ENCODE peak calls at places on chromosomes 7 and 10, in nine cellular contexts. One of them, this sample, is unnamed.

GRCh38 chr10:92891885-92892705 is 43.8 kb downstream of the EXOC6 start:
- DNase-seq in K562: peak; percentile 15
- DNase-seq in mesenchymal stem cell: peak; percentile 77
- DNase-seq in IMR-90: peak; percentile 91
- DNase-seq in GM23248: peak; percentile 73
- DNase-seq in PC-3: peak; percentile 99
- DNase-seq in mammary epithelial cell: peak; percentile 95
- DNase-seq in H9: peak; percentile 62
- DNase-seq in neuronal stem cell: no peak
- DNase-seq in this sample: peak; percentile 90

GRCh38 chr7:66303454-66304160 is 98.5 kb downstream of the TPST1 start:
- DNase-seq in K562: no peak
- DNase-seq in IMR-90: no peak
- DNase-seq in neuronal stem cell: no peak
- DNase-seq in mammary epithelial cell: no peak
- DNase-seq in H9: no peak
- DNase-seq in GM23248: no peak
- DNase-seq in mesenchymal stem cell: no peak
- DNase-seq in PC-3: no peak
- DNase-seq in this sample: no peak

GRCh38 chr10:35412900-35413491 is 76.7 kb downstream of the CCNY start:
- DNase-seq in H9: no peak
- DNase-seq in PC-3: peak; percentile 68
- DNase-seq in K562: no peak
- DNase-seq in IMR-90: peak; percentile 61
- DNase-seq in mammary epithelial cell: peak; percentile 70
- DNase-seq in neuronal stem cell: no peak
- DNase-seq in GM23248: peak; percentile 58
- DNase-seq in mesenchymal stem cell: no peak
- DNase-seq in this sample: peak; percentile 31

GRCh38 chr7:44046321-44047061 is 2.0 kb downstream of the DBNL start:
- DNase-seq in mammary epithelial cell: no peak
- DNase-seq in H9: no peak
- DNase-seq in neuronal stem cell: no peak
- DNase-seq in mesenchymal stem cell: no peak
- DNase-seq in GM23248: no peak
- DNase-seq in K562: no peak
- DNase-seq in PC-3: no peak
- DNase-seq in IMR-90: no peak
- DNase-seq in this sample: no peak

GRCh38 chr7:36600869-36601530 is 123.3 kb downstream of the AOAH start:
- DNase-seq in neuronal stem cell: no peak
- DNase-seq in H9: no peak
- DNase-seq in PC-3: peak; percentile 77
- DNase-seq in IMR-90: peak; percentile 70
- DNase-seq in GM23248: peak; percentile 41
- DNase-seq in K562: no peak
- DNase-seq in mammary epithelial cell: peak; percentile 89
- DNase-seq in mesenchymal stem cell: peak; percentile 34
- DNase-seq in this sample: peak; percentile 3

GRCh38 chr10:114600067-114600466 is 58.0 kb downstream of the ABLIM1 start:
- DNase-seq in H9: no peak
- DNase-seq in GM23248: no peak
- DNase-seq in IMR-90: no peak
- DNase-seq in mammary epithelial cell: no peak
- DNase-seq in K562: no peak
- DNase-seq in mesenchymal stem cell: no peak
- DNase-seq in PC-3: no peak
- DNase-seq in neuronal stem cell: no peak
- DNase-seq in this sample: no peak

GRCh38 chr7:47571355-47572100 is 10.4 kb downstream of the TNS3 start:
- DNase-seq in neuronal stem cell: no peak
- DNase-seq in IMR-90: peak; percentile 95
- DNase-seq in H9: no peak
- DNase-seq in mesenchymal stem cell: peak; percentile 64
- DNase-seq in PC-3: peak; percentile 84
- DNase-seq in K562: no peak
- DNase-seq in GM23248: peak; percentile 93
- DNase-seq in mammary epithelial cell: peak; percentile 61
- DNase-seq in this sample: no peak

GRCh38 chr10:129383651-129384050 is 83.4 kb upstream of the MGMT start:
- DNase-seq in PC-3: no peak
- DNase-seq in GM23248: no peak
- DNase-seq in IMR-90: no peak
- DNase-seq in mesenchymal stem cell: no peak
- DNase-seq in K562: no peak
- DNase-seq in neuronal stem cell: no peak
- DNase-seq in H9: no peak
- DNase-seq in mammary epithelial cell: no peak
- DNase-seq in this sample: no peak

GRCh38 chr10:44724415-44725174 is 186.5 kb upstream of the TMEM72 start:
- DNase-seq in GM23248: peak; percentile 78
- DNase-seq in K562: no peak
- DNase-seq in H9: no peak
- DNase-seq in neuronal stem cell: no peak
- DNase-seq in IMR-90: peak; percentile 74
- DNase-seq in mesenchymal stem cell: peak; percentile 20
- DNase-seq in PC-3: peak; percentile 70
- DNase-seq in mammary epithelial cell: no peak
- DNase-seq in this sample: peak; percentile 7

GRCh38 chr10:106816318-106817085 is 348.0 kb downstream of the SORCS1 start:
- DNase-seq in GM23248: no peak
- DNase-seq in neuronal stem cell: peak; percentile 79
- DNase-seq in K562: no peak
- DNase-seq in PC-3: no peak
- DNase-seq in mammary epithelial cell: no peak
- DNase-seq in mesenchymal stem cell: no peak
- DNase-seq in H9: no peak
- DNase-seq in IMR-90: no peak
- DNase-seq in this sample: no peak

GRCh38 chr7:36129048-36129534 is 24.0 kb upstream of the EEPD1 start:
- DNase-seq in mammary epithelial cell: no peak
- DNase-seq in mesenchymal stem cell: peak; percentile 56
- DNase-seq in K562: no peak
- DNase-seq in IMR-90: peak; percentile 55
- DNase-seq in neuronal stem cell: no peak
- DNase-seq in PC-3: peak; percentile 69
- DNase-seq in GM23248: peak; percentile 83
- DNase-seq in H9: no peak
- DNase-seq in this sample: no peak

GRCh38 chr10:79100761-79101160 is 32.0 kb downstream of the ZMIZ1 start:
- DNase-seq in GM23248: no peak
- DNase-seq in IMR-90: no peak
- DNase-seq in K562: no peak
- DNase-seq in H9: no peak
- DNase-seq in mammary epithelial cell: no peak
- DNase-seq in PC-3: no peak
- DNase-seq in neuronal stem cell: no peak
- DNase-seq in mesenchymal stem cell: no peak
- DNase-seq in this sample: no peak

GRCh38 chr10:3435671-3436070 is 263.1 kb upstream of the PITRM1 start:
- DNase-seq in IMR-90: peak; percentile 84
- DNase-seq in neuronal stem cell: no peak
- DNase-seq in mesenchymal stem cell: peak; percentile 80
- DNase-seq in GM23248: no peak
- DNase-seq in H9: no peak
- DNase-seq in PC-3: peak; percentile 2
- DNase-seq in mammary epithelial cell: no peak
- DNase-seq in K562: no peak
- DNase-seq in this sample: peak; percentile 93

GRCh38 chr7:105581066-105581811 is at the start of gene EFCAB10:
- DNase-seq in GM23248: peak; percentile 60
- DNase-seq in neuronal stem cell: peak; percentile 80
- DNase-seq in IMR-90: peak; percentile 38
- DNase-seq in mammary epithelial cell: peak; percentile 31
- DNase-seq in H9: peak; percentile 99
- DNase-seq in mesenchymal stem cell: peak; percentile 69
- DNase-seq in K562: no peak
- DNase-seq in PC-3: no peak
- DNase-seq in this sample: peak; percentile 58

GRCh38 chr10:124597677-124598165 is 136.1 kb downstream of the LHPP start:
- DNase-seq in H9: no peak
- DNase-seq in PC-3: no peak
- DNase-seq in neuronal stem cell: no peak
- DNase-seq in K562: no peak
- DNase-seq in mesenchymal stem cell: no peak
- DNase-seq in GM23248: no peak
- DNase-seq in mammary epithelial cell: no peak
- DNase-seq in IMR-90: no peak
- DNase-seq in this sample: no peak

GRCh38 chr7:92884218-92884617 is 47.8 kb upstream of the CDK6 start:
- DNase-seq in neuronal stem cell: no peak
- DNase-seq in K562: no peak
- DNase-seq in H9: no peak
- DNase-seq in GM23248: no peak
- DNase-seq in PC-3: no peak
- DNase-seq in IMR-90: no peak
- DNase-seq in mammary epithelial cell: no peak
- DNase-seq in mesenchymal stem cell: no peak
- DNase-seq in this sample: no peak

GRCh38 chr10:64637939-64638338 is 1116.7 kb downstream of the REEP3 start:
- DNase-seq in neuronal stem cell: no peak
- DNase-seq in mammary epithelial cell: no peak
- DNase-seq in mesenchymal stem cell: no peak
- DNase-seq in PC-3: no peak
- DNase-seq in K562: no peak
- DNase-seq in GM23248: no peak
- DNase-seq in H9: no peak
- DNase-seq in IMR-90: no peak
- DNase-seq in this sample: no peak

DNA sequence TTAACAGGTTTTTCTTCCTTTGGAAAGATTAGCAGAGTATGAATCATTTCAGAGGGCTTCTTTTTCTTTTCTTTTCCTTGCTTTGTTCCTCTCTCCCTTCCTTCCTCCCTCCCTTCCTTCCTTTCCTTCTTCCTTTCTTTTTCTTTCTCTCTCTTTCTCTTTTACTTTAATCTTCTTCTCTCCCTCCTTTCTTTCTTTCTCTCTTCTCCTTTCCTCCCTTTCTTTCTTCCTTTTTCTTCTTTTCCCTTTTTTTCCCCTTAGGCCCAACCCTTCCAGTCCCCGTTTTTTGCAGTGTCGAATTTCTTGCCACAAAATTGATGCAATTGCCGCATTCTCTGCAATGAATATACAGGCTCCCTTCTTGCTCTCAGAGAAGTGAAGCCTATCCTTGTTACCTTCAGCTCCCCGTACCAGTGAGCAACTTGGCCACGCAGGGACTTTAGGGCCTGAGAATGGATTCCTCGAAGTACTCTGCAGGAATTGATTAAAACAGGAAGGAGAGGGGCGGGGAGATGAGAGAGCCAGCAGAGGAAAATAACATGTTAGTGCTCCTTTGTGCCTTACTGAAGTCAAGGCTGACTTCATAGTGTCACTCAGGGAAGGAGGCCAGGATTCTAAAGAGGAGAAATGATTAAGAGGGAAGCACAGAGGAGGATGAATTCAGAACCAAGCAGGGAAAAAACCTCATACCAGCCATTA is 195.4 kb upstream of the RHOBTB1 start:
- DNase-seq in neuronal stem cell: no peak
- DNase-seq in IMR-90: no peak
- DNase-seq in mesenchymal stem cell: no peak
- DNase-seq in GM23248: peak; percentile 20
- DNase-seq in mammary epithelial cell: no peak
- DNase-seq in H9: no peak
- DNase-seq in K562: no peak
- DNase-seq in PC-3: no peak
- DNase-seq in this sample: peak; percentile 41
- H2AFZ ChIP-seq in neuronal stem cell: peak overlapping the region; percentile 66
- H2AFZ ChIP-seq in IMR-90: peak overlapping the region; percentile 75
- H2AFZ ChIP-seq in mesenchymal stem cell: peak overlapping the region; percentile 10
- H2AFZ ChIP-seq in GM23248: peak overlapping the region; percentile 46
- H2AFZ ChIP-seq in mammary epithelial cell: no peak overlapping the region
- H2AFZ ChIP-seq in H9: peak overlapping the region; percentile 69
- H2AFZ ChIP-seq in K562: no peak overlapping the region
- H2AFZ ChIP-seq in PC-3: no peak overlapping the region
- H2AFZ ChIP-seq in this sample: peak overlapping the region; percentile 65

GRCh38 chr7:70630647-70631457 is 501.1 kb upstream of the GALNT17 start:
- DNase-seq in IMR-90: peak; percentile 66
- DNase-seq in PC-3: no peak
- DNase-seq in GM23248: peak; percentile 70
- DNase-seq in K562: no peak
- DNase-seq in neuronal stem cell: no peak
- DNase-seq in mesenchymal stem cell: peak; percentile 27
- DNase-seq in mammary epithelial cell: no peak
- DNase-seq in H9: no peak
- DNase-seq in this sample: no peak
- H2AFZ ChIP-seq in IMR-90: peak overlapping the region; percentile 91
- H2AFZ ChIP-seq in PC-3: no peak overlapping the region
- H2AFZ ChIP-seq in GM23248: peak overlapping the region; percentile 64
- H2AFZ ChIP-seq in K562: no peak overlapping the region
- H2AFZ ChIP-seq in neuronal stem cell: peak overlapping the region; percentile 78
- H2AFZ ChIP-seq in mesenchymal stem cell: no peak overlapping the region
- H2AFZ ChIP-seq in mammary epithelial cell: no peak overlapping the region
- H2AFZ ChIP-seq in H9: no peak overlapping the region
- H2AFZ ChIP-seq in this sample: no peak overlapping the region

GRCh38 chr7:130961128-130961601 is 227.2 kb upstream of the KLF14 start:
- DNase-seq in GM23248: peak; percentile 85
- DNase-seq in mesenchymal stem cell: peak; percentile 89
- DNase-seq in H9: no peak
- DNase-seq in K562: no peak
- DNase-seq in PC-3: no peak
- DNase-seq in IMR-90: peak; percentile 77
- DNase-seq in mammary epithelial cell: peak; percentile 96
- DNase-seq in neuronal stem cell: no peak
- DNase-seq in this sample: no peak
- H2AFZ ChIP-seq in GM23248: no peak overlapping the region
- H2AFZ ChIP-seq in mesenchymal stem cell: no peak overlapping the region
- H2AFZ ChIP-seq in H9: no peak overlapping the region
- H2AFZ ChIP-seq in K562: peak overlapping the region; percentile 82
- H2AFZ ChIP-seq in PC-3: no peak overlapping the region
- H2AFZ ChIP-seq in IMR-90: no peak overlapping the region
- H2AFZ ChIP-seq in mammary epithelial cell: peak overlapping the region; percentile 5
- H2AFZ ChIP-seq in neuronal stem cell: no peak overlapping the region
- H2AFZ ChIP-seq in this sample: no peak overlapping the region

DNA sequence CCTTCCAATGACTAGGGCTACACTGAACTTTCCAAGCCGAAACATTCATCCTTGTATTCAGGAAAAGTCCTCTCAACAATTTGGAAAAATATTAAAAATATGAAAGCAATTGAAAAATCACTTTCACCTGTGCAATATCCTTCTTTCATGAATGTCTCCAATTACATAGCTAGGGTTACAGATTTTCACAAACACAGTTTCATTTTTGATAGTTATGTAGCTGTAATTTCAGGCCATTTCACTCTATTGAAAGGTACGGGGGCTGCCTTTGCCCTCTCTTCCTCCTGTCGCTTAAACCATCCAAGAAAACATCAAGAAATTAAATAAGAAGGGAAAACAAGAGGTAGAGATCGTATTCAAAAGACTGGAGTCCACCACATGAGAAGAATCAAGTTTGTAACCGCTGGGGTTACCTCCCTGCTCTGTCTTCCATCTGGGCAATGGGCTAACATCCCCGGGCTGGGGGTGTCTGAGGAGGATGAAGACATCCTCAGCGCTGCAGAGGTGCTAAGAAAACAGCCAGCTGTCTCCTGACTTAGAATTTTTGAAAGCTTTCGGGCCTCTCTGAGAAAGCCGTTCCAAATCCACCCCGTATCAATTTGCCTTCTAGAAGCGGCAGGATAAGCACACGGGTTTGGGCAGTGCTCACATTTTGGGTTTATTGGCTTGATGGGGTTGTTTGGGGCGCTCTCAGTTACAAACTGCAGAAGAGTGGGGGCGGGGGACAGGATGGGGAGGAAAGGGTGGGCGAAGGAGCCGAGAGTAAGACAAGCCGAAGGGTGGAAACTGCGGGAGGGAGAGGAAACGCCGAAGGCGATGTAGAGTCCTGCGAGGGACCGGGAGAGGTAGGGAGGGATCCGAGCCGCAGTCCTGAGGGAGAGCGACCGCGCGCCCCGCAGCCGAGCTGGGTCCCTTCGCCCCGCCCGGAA is 24.3 kb upstream of the VAX1 start:
- DNase-seq in PC-3: no peak
- DNase-seq in neuronal stem cell: no peak
- DNase-seq in K562: no peak
- DNase-seq in IMR-90: no peak
- DNase-seq in mammary epithelial cell: no peak
- DNase-seq in GM23248: no peak
- DNase-seq in H9: peak; percentile 77
- DNase-seq in mesenchymal stem cell: no peak
- DNase-seq in this sample: no peak
- H2AFZ ChIP-seq in PC-3: no peak overlapping the region
- H2AFZ ChIP-seq in neuronal stem cell: peak overlapping the region; percentile 74
- H2AFZ ChIP-seq in K562: no peak overlapping the region
- H2AFZ ChIP-seq in IMR-90: no peak overlapping the region
- H2AFZ ChIP-seq in mammary epithelial cell: no peak overlapping the region
- H2AFZ ChIP-seq in GM23248: no peak overlapping the region
- H2AFZ ChIP-seq in H9: no peak overlapping the region
- H2AFZ ChIP-seq in mesenchymal stem cell: no peak overlapping the region
- H2AFZ ChIP-seq in this sample: no peak overlapping the region

This sample was measured in endothelial cell of umbilical vein.